ENCODE peak calls at places on chromosomes 16 and 17, in five cellular contexts. One of them, this sample, is unnamed.

GRCh38 chr16:53913082-53913870 is 209.3 kb downstream of the FTO start:
- DNase-seq in thyroid gland: peak
- DNase-seq in cardiac muscle cell: no peak
- DNase-seq in sigmoid colon: no peak
- DNase-seq in ascending aorta: no peak
- DNase-seq in this sample: no peak

GRCh38 chr16:76910931-76911330 is 280.1 kb upstream of the MON1B start:
- DNase-seq in thyroid gland: no peak
- DNase-seq in cardiac muscle cell: no peak
- DNase-seq in sigmoid colon: no peak
- DNase-seq in ascending aorta: no peak
- DNase-seq in this sample: no peak

GRCh38 chr17:64128787-64129514 is 993 bp downstream of the ERN1 start:
- DNase-seq in sigmoid colon: peak
- DNase-seq in thyroid gland: peak
- DNase-seq in cardiac muscle cell: no peak
- DNase-seq in ascending aorta: no peak
- DNase-seq in this sample: no peak

GRCh38 chr16:31467151-31467550 is 4.8 kb upstream of the TGFB1I1 start:
- DNase-seq in ascending aorta: no peak
- DNase-seq in thyroid gland: no peak
- DNase-seq in sigmoid colon: peak
- DNase-seq in cardiac muscle cell: no peak
- DNase-seq in this sample: peak

GRCh38 chr17:867896-868489 is 85.8 kb downstream of the MRM3 start:
- DNase-seq in ascending aorta: no peak
- DNase-seq in thyroid gland: no peak
- DNase-seq in cardiac muscle cell: no peak
- DNase-seq in sigmoid colon: no peak
- DNase-seq in this sample: no peak

GRCh38 chr16:23969468-23970297 is 133.9 kb downstream of the PRKCB start:
- DNase-seq in ascending aorta: no peak
- DNase-seq in sigmoid colon: no peak
- DNase-seq in cardiac muscle cell: no peak
- DNase-seq in thyroid gland: no peak
- DNase-seq in this sample: no peak

GRCh38 chr17:1486802-1487695 is 5.4 kb downstream of the MYO1C start:
- DNase-seq in sigmoid colon: peak
- DNase-seq in ascending aorta: peak
- DNase-seq in thyroid gland: peak
- DNase-seq in cardiac muscle cell: peak
- DNase-seq in this sample: no peak

GRCh38 chr16:84039696-84040095 is 2.9 kb downstream of the SLC38A8 start:
- DNase-seq in thyroid gland: no peak
- DNase-seq in cardiac muscle cell: no peak
- DNase-seq in ascending aorta: no peak
- DNase-seq in sigmoid colon: no peak
- DNase-seq in this sample: no peak

GRCh38 chr16:11402051-11402744 is 56.9 kb downstream of the RMI2 start:
- DNase-seq in thyroid gland: no peak
- DNase-seq in sigmoid colon: no peak
- DNase-seq in ascending aorta: no peak
- DNase-seq in cardiac muscle cell: no peak
- DNase-seq in this sample: no peak

GRCh38 chr16:85447657-85448313 is 165.3 kb upstream of the GSE1 start:
- DNase-seq in cardiac muscle cell: no peak
- DNase-seq in sigmoid colon: no peak
- DNase-seq in thyroid gland: no peak
- DNase-seq in ascending aorta: no peak
- DNase-seq in this sample: no peak

GRCh38 chr17:77371888-77372443 is 231.2 kb downstream of the SEC14L1 start:
- DNase-seq in thyroid gland: no peak
- DNase-seq in cardiac muscle cell: no peak
- DNase-seq in sigmoid colon: no peak
- DNase-seq in ascending aorta: no peak
- DNase-seq in this sample: no peak

GRCh38 chr16:75288596-75289120 is 37.2 kb upstream of the BCAR1 start:
- DNase-seq in ascending aorta: no peak
- DNase-seq in sigmoid colon: no peak
- DNase-seq in cardiac muscle cell: no peak
- DNase-seq in thyroid gland: peak
- DNase-seq in this sample: peak

GRCh38 chr17:37490638-37491614 is 1.2 kb downstream of the DUSP14 start:
- DNase-seq in thyroid gland: peak
- DNase-seq in sigmoid colon: peak
- DNase-seq in ascending aorta: no peak
- DNase-seq in cardiac muscle cell: peak
- DNase-seq in this sample: peak

GRCh38 chr16:87278191-87279093 is 38.8 kb downstream of the C16orf95 start:
- DNase-seq in thyroid gland: peak
- DNase-seq in sigmoid colon: peak
- DNase-seq in ascending aorta: no peak
- DNase-seq in cardiac muscle cell: peak
- DNase-seq in this sample: no peak

GRCh38 chr16:52494621-52495020 is 52.3 kb downstream of the TOX3 start:
- DNase-seq in sigmoid colon: no peak
- DNase-seq in cardiac muscle cell: no peak
- DNase-seq in ascending aorta: no peak
- DNase-seq in thyroid gland: no peak
- DNase-seq in this sample: no peak

GRCh38 chr17:47604268-47604927 is 45.3 kb upstream of the KPNB1 start:
- DNase-seq in thyroid gland: no peak
- DNase-seq in ascending aorta: no peak
- DNase-seq in cardiac muscle cell: no peak
- DNase-seq in sigmoid colon: no peak
- DNase-seq in this sample: no peak

GRCh38 chr17:43940630-43941029 is 1.6 kb downstream of the PPY start:
- DNase-seq in cardiac muscle cell: peak
- DNase-seq in sigmoid colon: no peak
- DNase-seq in ascending aorta: no peak
- DNase-seq in thyroid gland: peak
- DNase-seq in this sample: peak

GRCh38 chr17:1067282-1067956 is 70.5 kb downstream of the TIMM22 start:
- DNase-seq in thyroid gland: no peak
- DNase-seq in ascending aorta: no peak
- DNase-seq in cardiac muscle cell: no peak
- DNase-seq in sigmoid colon: no peak
- DNase-seq in this sample: no peak

GRCh38 chr17:69485901-69486643 is 71.6 kb downstream of the MAP2K6 start:
- DNase-seq in thyroid gland: no peak
- DNase-seq in cardiac muscle cell: no peak
- DNase-seq in sigmoid colon: no peak
- DNase-seq in ascending aorta: no peak
- DNase-seq in this sample: no peak

GRCh38 chr17:48011405-48012150 is 26.0 kb downstream of the COPZ2 start:
- DNase-seq in cardiac muscle cell: peak
- DNase-seq in sigmoid colon: no peak
- DNase-seq in ascending aorta: no peak
- DNase-seq in thyroid gland: peak
- DNase-seq in this sample: no peak

GRCh38 chr16:77068402-77068801 is 122.6 kb upstream of the MON1B start:
- DNase-seq in thyroid gland: no peak
- DNase-seq in cardiac muscle cell: no peak
- DNase-seq in sigmoid colon: no peak
- DNase-seq in ascending aorta: no peak
- DNase-seq in this sample: no peak

GRCh38 chr17:45016823-45017222 is 34.6 kb downstream of the DCAKD start:
- DNase-seq in cardiac muscle cell: no peak
- DNase-seq in ascending aorta: no peak
- DNase-seq in sigmoid colon: no peak
- DNase-seq in thyroid gland: no peak
- DNase-seq in this sample: peak

GRCh38 chr17:48843172-48843900 is 12.5 kb downstream of the CALCOCO2 start:
- DNase-seq in ascending aorta: no peak
- DNase-seq in cardiac muscle cell: no peak
- DNase-seq in sigmoid colon: no peak
- DNase-seq in thyroid gland: no peak
- DNase-seq in this sample: no peak

GRCh38 chr17:17300624-17301568 is 2.3 kb upstream of the NT5M start:
- DNase-seq in ascending aorta: no peak
- DNase-seq in thyroid gland: peak
- DNase-seq in sigmoid colon: peak
- DNase-seq in cardiac muscle cell: peak
- DNase-seq in this sample: no peak

GRCh38 chr17:29587591-29587990 is 1.9 kb downstream of the GIT1 start:
- DNase-seq in sigmoid colon: no peak
- DNase-seq in thyroid gland: no peak
- DNase-seq in ascending aorta: no peak
- DNase-seq in cardiac muscle cell: no peak
- DNase-seq in this sample: no peak

GRCh38 chr16:61370564-61370963 is 665.7 kb downstream of the CDH8 start:
- DNase-seq in cardiac muscle cell: no peak
- DNase-seq in sigmoid colon: no peak
- DNase-seq in ascending aorta: no peak
- DNase-seq in thyroid gland: no peak
- DNase-seq in this sample: no peak

GRCh38 chr17:73397856-73398540 is 86.2 kb upstream of the CDC42EP4 start:
- DNase-seq in sigmoid colon: no peak
- DNase-seq in cardiac muscle cell: no peak
- DNase-seq in thyroid gland: no peak
- DNase-seq in ascending aorta: no peak
- DNase-seq in this sample: no peak

GRCh38 chr17:79023886-79024771 is at the start of gene C1QTNF1:
- DNase-seq in sigmoid colon: peak
- DNase-seq in thyroid gland: peak
- DNase-seq in ascending aorta: no peak
- DNase-seq in cardiac muscle cell: peak
- DNase-seq in this sample: no peak

GRCh38 chr16:68656771-68657170 is 11.7 kb downstream of the CDH3 start:
- DNase-seq in cardiac muscle cell: peak
- DNase-seq in thyroid gland: no peak
- DNase-seq in sigmoid colon: peak
- DNase-seq in ascending aorta: no peak
- DNase-seq in this sample: no peak

GRCh38 chr16:57721765-57722499 is 13.6 kb upstream of the KATNB1 start:
- DNase-seq in ascending aorta: no peak
- DNase-seq in cardiac muscle cell: no peak
- DNase-seq in thyroid gland: no peak
- DNase-seq in sigmoid colon: no peak
- DNase-seq in this sample: no peak

GRCh38 chr17:50839591-50840310 is 4.4 kb downstream of the WFIKKN2 start:
- DNase-seq in thyroid gland: no peak
- DNase-seq in sigmoid colon: no peak
- DNase-seq in ascending aorta: no peak
- DNase-seq in cardiac muscle cell: no peak
- DNase-seq in this sample: no peak
- H3K27ac ChIP-seq in thyroid gland: no peak
- H3K27ac ChIP-seq in sigmoid colon: no peak
- H3K27ac ChIP-seq in ascending aorta: no peak
- H3K27ac ChIP-seq in cardiac muscle cell: no peak
- H3K27ac ChIP-seq in this sample: no peak

GRCh38 chr17:55299890-55300289 is 35.1 kb downstream of the HLF start:
- DNase-seq in ascending aorta: no peak
- DNase-seq in thyroid gland: no peak
- DNase-seq in cardiac muscle cell: no peak
- DNase-seq in sigmoid colon: no peak
- DNase-seq in this sample: no peak

GRCh38 chr17:55299162-55299838 is 34.5 kb downstream of the HLF start:
- DNase-seq in cardiac muscle cell: no peak
- DNase-seq in thyroid gland: no peak
- DNase-seq in sigmoid colon: no peak
- DNase-seq in ascending aorta: no peak
- DNase-seq in this sample: no peak

GRCh38 chr17:55301521-55302406 is 37.0 kb downstream of the HLF start:
- DNase-seq in ascending aorta: no peak
- DNase-seq in cardiac muscle cell: peak
- DNase-seq in thyroid gland: peak
- DNase-seq in sigmoid colon: no peak
- DNase-seq in this sample: no peak

GRCh38 chr17:55302407-55302787 is 37.6 kb downstream of the HLF start:
- DNase-seq in sigmoid colon: no peak
- DNase-seq in ascending aorta: no peak
- DNase-seq in thyroid gland: no peak
- DNase-seq in cardiac muscle cell: no peak
- DNase-seq in this sample: no peak

GRCh38 chr17:55300479-55301290 is 35.9 kb downstream of the HLF start:
- DNase-seq in sigmoid colon: no peak
- DNase-seq in ascending aorta: no peak
- DNase-seq in thyroid gland: no peak
- DNase-seq in cardiac muscle cell: no peak
- DNase-seq in this sample: no peak
- TF ChIP-seq CTCF in sigmoid colon: no peak
- TF ChIP-seq CTCF in ascending aorta: no peak
- TF ChIP-seq CTCF in thyroid gland: no peak
- TF ChIP-seq CTCF in cardiac muscle cell: no peak
- TF ChIP-seq CTCF in this sample: no peak

DNA sequence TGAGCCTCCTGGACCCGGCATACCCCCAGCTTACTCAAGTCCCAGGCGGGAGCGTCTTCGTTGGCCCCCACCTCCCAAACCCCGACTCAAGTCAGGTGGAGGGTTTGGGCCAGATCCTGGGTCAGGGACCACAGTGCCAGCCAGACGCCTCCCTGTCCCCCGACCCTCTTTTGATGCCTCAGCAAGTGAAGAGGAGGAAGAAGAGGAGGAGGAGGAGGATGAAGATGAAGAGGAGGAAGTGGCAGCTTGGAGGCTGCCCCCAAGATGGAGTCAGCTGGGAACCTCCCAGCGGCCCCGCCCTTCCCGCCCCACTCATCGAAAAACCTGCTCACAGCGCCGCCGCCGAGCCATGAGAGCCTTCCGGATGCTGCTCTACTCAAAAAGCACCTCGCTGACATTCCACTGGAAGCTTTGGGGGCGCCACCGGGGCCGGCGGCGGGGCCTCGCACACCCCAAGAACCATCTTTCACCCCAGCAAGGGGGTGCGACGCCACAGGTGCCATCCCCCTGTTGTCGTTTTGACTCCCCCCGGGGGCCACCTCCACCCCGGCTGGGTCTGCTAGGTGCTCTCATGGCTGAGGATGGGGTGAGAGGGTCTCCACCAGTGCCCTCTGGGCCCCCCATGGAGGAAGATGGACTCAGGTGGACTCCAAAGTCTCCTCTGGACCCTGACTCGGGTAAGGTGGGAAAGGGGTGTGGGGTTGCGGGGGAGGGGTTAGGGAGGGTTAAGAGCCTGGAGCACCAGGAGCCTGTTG is 1.6 kb downstream of the SENP3 start:
- DNase-seq in cardiac muscle cell: no peak
- DNase-seq in ascending aorta: no peak
- DNase-seq in sigmoid colon: no peak
- DNase-seq in thyroid gland: no peak
- DNase-seq in this sample: no peak
- H3K27ac ChIP-seq in cardiac muscle cell: no peak
- H3K27ac ChIP-seq in ascending aorta: no peak
- H3K27ac ChIP-seq in sigmoid colon: no peak
- H3K27ac ChIP-seq in thyroid gland: no peak
- H3K27ac ChIP-seq in this sample: no peak

GRCh38 chr16:3264137-3265036 is 8.0 kb upstream of the MEFV start:
- DNase-seq in cardiac muscle cell: peak
- DNase-seq in ascending aorta: peak
- DNase-seq in thyroid gland: peak
- DNase-seq in sigmoid colon: peak
- DNase-seq in this sample: peak
- TF ChIP-seq CTCF in cardiac muscle cell: peak
- TF ChIP-seq CTCF in ascending aorta: peak
- TF ChIP-seq CTCF in thyroid gland: peak
- TF ChIP-seq CTCF in sigmoid colon: no peak
- TF ChIP-seq CTCF in this sample: peak

GRCh38 chr17:14940946-14941280 is 324.2 kb downstream of the PMP22 start:
- DNase-seq in sigmoid colon: no peak
- DNase-seq in cardiac muscle cell: no peak
- DNase-seq in thyroid gland: no peak
- DNase-seq in ascending aorta: no peak
- DNase-seq in this sample: no peak
- H3K27ac ChIP-seq in sigmoid colon: no peak
- H3K27ac ChIP-seq in cardiac muscle cell: no peak
- H3K27ac ChIP-seq in thyroid gland: no peak
- H3K27ac ChIP-seq in ascending aorta: no peak
- H3K27ac ChIP-seq in this sample: no peak

This sample was measured in HL-60.